ENCODE peak calls at places on chromosomes 6 and 20, in five cellular contexts. One of them, this sample, is unnamed.

GRCh38 chr6:37758647-37759046 is 60.9 kb upstream of the ZFAND3 start:
- DNase-seq in sigmoid colon: no peak
- DNase-seq in left ventricle myocardium inferior: no peak
- DNase-seq in fibroblast of lung: no peak
- DNase-seq in HepG2: no peak
- DNase-seq in this sample: no peak

GRCh38 chr6:52598824-52599190 is 21.9 kb upstream of the TRAM2 start:
- DNase-seq in HepG2: no peak
- DNase-seq in sigmoid colon: no peak
- DNase-seq in fibroblast of lung: no peak
- DNase-seq in left ventricle myocardium inferior: no peak
- DNase-seq in this sample: no peak

GRCh38 chr20:37902504-37903313 is at the start of gene VSTM2L:
- DNase-seq in left ventricle myocardium inferior: no peak
- DNase-seq in fibroblast of lung: peak
- DNase-seq in HepG2: no peak
- DNase-seq in sigmoid colon: peak
- DNase-seq in this sample: no peak

GRCh38 chr6:27812078-27812804 is 100.0 kb downstream of the OR2B2 start:
- DNase-seq in HepG2: peak
- DNase-seq in left ventricle myocardium inferior: no peak
- DNase-seq in fibroblast of lung: no peak
- DNase-seq in sigmoid colon: no peak
- DNase-seq in this sample: no peak

GRCh38 chr6:15456422-15456821 is 206.4 kb downstream of the DTNBP1 start:
- DNase-seq in fibroblast of lung: no peak
- DNase-seq in HepG2: no peak
- DNase-seq in left ventricle myocardium inferior: no peak
- DNase-seq in sigmoid colon: no peak
- DNase-seq in this sample: no peak

GRCh38 chr6:41092421-41093140 is 19.8 kb downstream of the NFYA start:
- DNase-seq in sigmoid colon: no peak
- DNase-seq in fibroblast of lung: peak
- DNase-seq in left ventricle myocardium inferior: no peak
- DNase-seq in HepG2: peak
- DNase-seq in this sample: no peak

GRCh38 chr6:8175046-8175777 is 72.9 kb upstream of the EEF1E1 start:
- DNase-seq in HepG2: no peak
- DNase-seq in left ventricle myocardium inferior: no peak
- DNase-seq in sigmoid colon: no peak
- DNase-seq in fibroblast of lung: no peak
- DNase-seq in this sample: no peak

GRCh38 chr6:12709116-12709515 is 7.5 kb upstream of the PHACTR1 start:
- DNase-seq in HepG2: no peak
- DNase-seq in sigmoid colon: no peak
- DNase-seq in fibroblast of lung: peak
- DNase-seq in left ventricle myocardium inferior: no peak
- DNase-seq in this sample: no peak

GRCh38 chr6:146770965-146771735 is 172.4 kb downstream of the ADGB start:
- DNase-seq in sigmoid colon: peak
- DNase-seq in fibroblast of lung: no peak
- DNase-seq in left ventricle myocardium inferior: peak
- DNase-seq in HepG2: no peak
- DNase-seq in this sample: no peak

GRCh38 chr20:35578469-35578868 is 36.6 kb downstream of the ERGIC3 start:
- DNase-seq in HepG2: peak
- DNase-seq in sigmoid colon: no peak
- DNase-seq in left ventricle myocardium inferior: no peak
- DNase-seq in fibroblast of lung: no peak
- DNase-seq in this sample: no peak

GRCh38 chr6:166997768-166998255 is 1.4 kb upstream of the CEP43 start:
- DNase-seq in sigmoid colon: peak
- DNase-seq in left ventricle myocardium inferior: peak
- DNase-seq in HepG2: peak
- DNase-seq in fibroblast of lung: peak
- DNase-seq in this sample: no peak

GRCh38 chr20:24665741-24666191 is 196.3 kb downstream of the SYNDIG1 start:
- DNase-seq in left ventricle myocardium inferior: no peak
- DNase-seq in sigmoid colon: no peak
- DNase-seq in fibroblast of lung: no peak
- DNase-seq in HepG2: no peak
- DNase-seq in this sample: peak

GRCh38 chr6:46909371-46909770 is 12.4 kb downstream of the ADGRF5 start:
- DNase-seq in HepG2: no peak
- DNase-seq in fibroblast of lung: peak
- DNase-seq in left ventricle myocardium inferior: no peak
- DNase-seq in sigmoid colon: no peak
- DNase-seq in this sample: no peak

GRCh38 chr20:48791014-48791413 is 36.8 kb downstream of the PREX1 start:
- DNase-seq in fibroblast of lung: peak
- DNase-seq in sigmoid colon: peak
- DNase-seq in left ventricle myocardium inferior: no peak
- DNase-seq in HepG2: no peak
- DNase-seq in this sample: no peak

GRCh38 chr6:111718326-111718725 is 112.6 kb upstream of the TRAF3IP2 start:
- DNase-seq in HepG2: no peak
- DNase-seq in sigmoid colon: no peak
- DNase-seq in left ventricle myocardium inferior: no peak
- DNase-seq in fibroblast of lung: no peak
- DNase-seq in this sample: no peak

GRCh38 chr6:33390767-33391277 is 801 bp upstream of the KIFC1 start:
- DNase-seq in HepG2: no peak
- DNase-seq in fibroblast of lung: no peak
- DNase-seq in sigmoid colon: no peak
- DNase-seq in left ventricle myocardium inferior: no peak
- DNase-seq in this sample: no peak

GRCh38 chr20:17612287-17612974 is 42.6 kb downstream of the DSTN start:
- DNase-seq in fibroblast of lung: peak
- DNase-seq in sigmoid colon: peak
- DNase-seq in HepG2: peak
- DNase-seq in left ventricle myocardium inferior: no peak
- DNase-seq in this sample: peak

GRCh38 chr6:146884728-146885127 is 286.0 kb downstream of the ADGB start:
- DNase-seq in HepG2: no peak
- DNase-seq in left ventricle myocardium inferior: no peak
- DNase-seq in fibroblast of lung: no peak
- DNase-seq in sigmoid colon: no peak
- DNase-seq in this sample: no peak

GRCh38 chr6:93017213-93017612 is 402.1 kb downstream of the EPHA7 start:
- DNase-seq in left ventricle myocardium inferior: no peak
- DNase-seq in HepG2: peak
- DNase-seq in fibroblast of lung: no peak
- DNase-seq in sigmoid colon: no peak
- DNase-seq in this sample: no peak

GRCh38 chr6:8644306-8644705 is 209.0 kb upstream of the SLC35B3 start:
- DNase-seq in fibroblast of lung: no peak
- DNase-seq in left ventricle myocardium inferior: no peak
- DNase-seq in sigmoid colon: no peak
- DNase-seq in HepG2: no peak
- DNase-seq in this sample: no peak

GRCh38 chr6:157637941-157638340 is 185.1 kb upstream of the SNX9 start:
- DNase-seq in sigmoid colon: peak
- DNase-seq in fibroblast of lung: no peak
- DNase-seq in HepG2: no peak
- DNase-seq in left ventricle myocardium inferior: no peak
- DNase-seq in this sample: no peak

GRCh38 chr20:64030371-64031134 is 5.4 kb upstream of the C20orf204 start:
- DNase-seq in fibroblast of lung: no peak
- DNase-seq in sigmoid colon: no peak
- DNase-seq in left ventricle myocardium inferior: no peak
- DNase-seq in HepG2: no peak
- DNase-seq in this sample: no peak

GRCh38 chr20:50284811-50285375 is 94.3 kb downstream of the CEBPB start:
- DNase-seq in HepG2: no peak
- DNase-seq in fibroblast of lung: no peak
- DNase-seq in left ventricle myocardium inferior: no peak
- DNase-seq in sigmoid colon: peak
- DNase-seq in this sample: no peak

GRCh38 chr20:32930701-32931100 is 72.0 kb downstream of the EFCAB8 start:
- DNase-seq in sigmoid colon: no peak
- DNase-seq in HepG2: no peak
- DNase-seq in fibroblast of lung: no peak
- DNase-seq in left ventricle myocardium inferior: no peak
- DNase-seq in this sample: no peak

GRCh38 chr6:135880066-135880972 is 28.8 kb downstream of the PDE7B start:
- DNase-seq in sigmoid colon: no peak
- DNase-seq in left ventricle myocardium inferior: no peak
- DNase-seq in fibroblast of lung: peak
- DNase-seq in HepG2: no peak
- DNase-seq in this sample: no peak

GRCh38 chr6:63197741-63198140 is 13.5 kb upstream of the FKBP1C start:
- DNase-seq in left ventricle myocardium inferior: no peak
- DNase-seq in fibroblast of lung: no peak
- DNase-seq in HepG2: no peak
- DNase-seq in sigmoid colon: no peak
- DNase-seq in this sample: no peak

GRCh38 chr20:20363449-20364015 is 4.4 kb upstream of the INSM1 start:
- DNase-seq in fibroblast of lung: no peak
- DNase-seq in left ventricle myocardium inferior: no peak
- DNase-seq in HepG2: no peak
- DNase-seq in sigmoid colon: no peak
- DNase-seq in this sample: no peak

GRCh38 chr6:84764332-84765049 is at the start of gene TBX18:
- DNase-seq in HepG2: peak
- DNase-seq in left ventricle myocardium inferior: peak
- DNase-seq in sigmoid colon: peak
- DNase-seq in fibroblast of lung: peak
- DNase-seq in this sample: peak

GRCh38 chr20:46334423-46334978 is 26.2 kb upstream of the CDH22 start:
- DNase-seq in fibroblast of lung: no peak
- DNase-seq in HepG2: no peak
- DNase-seq in sigmoid colon: no peak
- DNase-seq in left ventricle myocardium inferior: no peak
- DNase-seq in this sample: no peak

GRCh38 chr6:167093922-167094432 is 28.9 kb upstream of the CCR6 start:
- DNase-seq in fibroblast of lung: no peak
- DNase-seq in sigmoid colon: no peak
- DNase-seq in left ventricle myocardium inferior: no peak
- DNase-seq in HepG2: no peak
- DNase-seq in this sample: no peak

GRCh38 chr6:63299667-63300066 is 20.1 kb downstream of the LGSN start:
- DNase-seq in HepG2: no peak
- DNase-seq in sigmoid colon: no peak
- DNase-seq in fibroblast of lung: no peak
- DNase-seq in left ventricle myocardium inferior: no peak
- DNase-seq in this sample: no peak

GRCh38 chr20:504632-505075 is 38.9 kb downstream of the CSNK2A1 start:
- DNase-seq in fibroblast of lung: no peak
- DNase-seq in left ventricle myocardium inferior: no peak
- DNase-seq in HepG2: peak
- DNase-seq in sigmoid colon: no peak
- DNase-seq in this sample: no peak

GRCh38 chr6:155646443-155646842 is 190.8 kb upstream of the NOX3 start:
- DNase-seq in fibroblast of lung: peak
- DNase-seq in left ventricle myocardium inferior: no peak
- DNase-seq in sigmoid colon: no peak
- DNase-seq in HepG2: no peak
- DNase-seq in this sample: no peak

DNA sequence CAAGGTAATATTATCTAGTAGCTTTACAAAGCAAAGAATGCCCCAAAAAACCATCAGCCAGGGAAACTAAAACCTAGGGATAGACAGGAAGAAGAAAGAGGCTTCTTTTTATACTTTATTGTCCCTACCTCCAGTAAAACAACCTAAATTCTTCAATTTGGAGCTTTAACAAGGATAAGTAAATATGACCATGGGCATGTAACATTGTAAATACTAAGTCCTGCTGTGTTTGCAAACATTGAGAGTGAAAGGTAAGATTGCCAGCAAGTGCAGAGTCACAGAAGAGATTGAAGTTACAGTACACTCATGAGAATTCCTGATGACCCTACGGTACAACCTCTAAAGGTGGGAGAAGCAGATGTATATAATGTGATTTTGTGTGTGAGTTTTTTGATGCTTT is 117.2 kb downstream of the FOXO3 start:
- DNase-seq in sigmoid colon: no peak
- DNase-seq in fibroblast of lung: no peak
- DNase-seq in left ventricle myocardium inferior: no peak
- DNase-seq in HepG2: peak
- DNase-seq in this sample: no peak
- H3K27ac ChIP-seq in sigmoid colon: peak
- H3K27ac ChIP-seq in fibroblast of lung: no peak
- H3K27ac ChIP-seq in left ventricle myocardium inferior: peak
- H3K27ac ChIP-seq in HepG2: peak
- H3K27ac ChIP-seq in this sample: no peak

GRCh38 chr6:5215181-5215580 is 45.6 kb downstream of the LYRM4 start:
- DNase-seq in HepG2: no peak
- DNase-seq in sigmoid colon: no peak
- DNase-seq in left ventricle myocardium inferior: no peak
- DNase-seq in fibroblast of lung: peak
- DNase-seq in this sample: no peak
- TF ChIP-seq CTCF in HepG2: no peak
- TF ChIP-seq CTCF in sigmoid colon: no peak
- TF ChIP-seq CTCF in left ventricle myocardium inferior: no peak
- TF ChIP-seq CTCF in fibroblast of lung: no peak
- TF ChIP-seq CTCF in this sample: no peak

DNA sequence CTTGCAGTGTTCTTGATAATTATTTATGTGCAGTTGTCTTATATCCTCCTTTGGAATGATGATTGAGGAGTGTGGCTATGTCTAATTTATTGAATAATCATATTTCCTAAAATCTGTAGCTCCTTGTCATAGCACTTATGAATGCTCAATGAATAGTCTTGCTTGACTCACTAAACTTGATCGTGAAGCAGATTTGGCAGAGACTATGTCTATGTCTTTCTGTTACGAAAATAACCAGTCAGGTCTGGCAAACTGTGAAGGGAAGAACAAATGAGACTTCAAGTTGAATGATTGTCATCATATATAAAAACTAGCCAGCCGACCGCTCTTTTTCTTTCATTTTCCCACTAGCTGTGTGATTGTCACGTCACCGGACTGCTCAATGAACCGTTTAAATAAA is 1303.9 kb upstream of the GJE1 start:
- DNase-seq in HepG2: no peak
- DNase-seq in left ventricle myocardium inferior: no peak
- DNase-seq in sigmoid colon: no peak
- DNase-seq in fibroblast of lung: peak
- DNase-seq in this sample: no peak
- H3K4me3 ChIP-seq in HepG2: no peak
- H3K4me3 ChIP-seq in left ventricle myocardium inferior: no peak
- H3K4me3 ChIP-seq in sigmoid colon: no peak
- H3K4me3 ChIP-seq in fibroblast of lung: no peak
- H3K4me3 ChIP-seq in this sample: no peak

DNA sequence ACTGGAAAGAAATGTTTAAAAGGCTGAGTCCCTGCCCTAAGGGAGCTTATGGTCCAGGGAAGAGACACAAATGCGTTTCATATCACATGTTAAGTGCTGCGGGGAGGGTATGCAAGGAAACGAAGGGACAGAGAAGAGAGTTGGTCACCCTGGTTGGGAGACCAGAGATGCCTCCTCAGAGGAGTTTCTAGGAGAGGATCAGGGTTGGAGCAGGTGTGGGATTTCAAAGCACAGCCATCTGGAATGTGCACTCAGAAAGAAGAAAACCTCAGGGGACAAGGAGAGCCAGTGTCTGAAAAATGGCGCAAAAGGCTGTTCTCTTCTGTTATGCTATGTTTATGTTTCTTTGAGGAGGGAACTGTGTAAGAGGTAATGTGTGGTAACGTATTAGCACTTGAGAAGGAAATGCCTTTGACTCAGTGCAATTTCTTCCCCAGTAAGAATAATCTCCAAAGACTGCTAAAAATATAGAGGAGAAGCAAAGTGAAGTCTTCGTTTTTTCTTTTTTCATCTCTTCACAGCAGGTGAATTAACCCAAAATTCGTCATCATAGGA is 46.9 kb upstream of the IFNGR1 start:
- DNase-seq in fibroblast of lung: no peak
- DNase-seq in HepG2: no peak
- DNase-seq in left ventricle myocardium inferior: no peak
- DNase-seq in sigmoid colon: no peak
- DNase-seq in this sample: no peak
- H3K27ac ChIP-seq in fibroblast of lung: no peak
- H3K27ac ChIP-seq in HepG2: no peak
- H3K27ac ChIP-seq in left ventricle myocardium inferior: peak
- H3K27ac ChIP-seq in sigmoid colon: no peak
- H3K27ac ChIP-seq in this sample: no peak

This sample was measured in coronary artery.